ENCODE peak calls at places on chromosomes 16 and 17, in nine cellular contexts. U is pancreas; A is aorta; W is stomach; X is lower lobe of right lung; O is effector memory CD4-positive, alpha-beta T cell; H is prostate gland; I is CD8-positive, alpha-beta memory T cell; L is ascending aorta. J is an unnamed sample. For H3K9me3, the result is how much of the 10 kb centered on the place peaks cover.

GRCh38 chr17:18226284-18226945 is 980 bp downstream of the LLGL1 start:
- DNase-seq in I (no peak), X (no peak), A (peak), U (no peak), W (no peak), L (no peak), O (no peak), H (no peak), J (no peak)

GRCh38 chr17:38419508-38419981 is 8.7 kb upstream of the ARHGAP23 start:
- DNase-seq in L (no peak), A (no peak), I (no peak), H (no peak), W (no peak), X (no peak), O (no peak), U (no peak), J (no peak)

GRCh38 chr17:61621317-61621716 is 30.3 kb upstream of the NACA2 start:
- DNase-seq in O (no peak), I (no peak), W (no peak), A (no peak), X (no peak), H (no peak), L (no peak), U (no peak), J (no peak)

GRCh38 chr16:65600629-65601028 is 478.8 kb upstream of the CDH11 start:
- DNase-seq in X (no peak), L (no peak), U (no peak), H (no peak), A (no peak), O (no peak), W (no peak), I (no peak), J (no peak)

GRCh38 chr17:68355093-68355492 is 63.8 kb downstream of the ARSG start:
- DNase-seq in A (no peak), L (no peak), I (no peak), X (no peak), U (no peak), H (no peak), W (no peak), O (no peak), J (no peak)

GRCh38 chr17:50266384-50267073 is 7.7 kb upstream of the TMEM92 start:
- DNase-seq in L (no peak), H (peak), A (peak), I (no peak), W (peak), X (peak), O (no peak), U (peak), J (no peak)

GRCh38 chr17:61366715-61367413 is 32.8 kb upstream of the TBX2 start:
- DNase-seq in O (no peak), L (no peak), W (peak), A (no peak), H (no peak), X (no peak), U (no peak), I (no peak), J (no peak)

GRCh38 chr17:70278846-70279465 is 109.6 kb downstream of the KCNJ2 start:
- DNase-seq in O (no peak), W (no peak), U (no peak), X (no peak), I (no peak), L (no peak), A (no peak), H (no peak), J (no peak)

GRCh38 chr16:85514295-85514600 is 98.9 kb upstream of the GSE1 start:
- DNase-seq in H (no peak), O (no peak), L (no peak), X (peak), U (peak), W (no peak), I (no peak), A (peak), J (no peak)

GRCh38 chr17:64349949-64350348 is 40.7 kb downstream of the PECAM1 start:
- DNase-seq in X (no peak), H (no peak), W (no peak), L (no peak), A (no peak), O (no peak), U (no peak), I (no peak), J (no peak)

GRCh38 chr16:35185366-35186044 is 1726.1 kb downstream of the TP53TG3F start:
- DNase-seq in O (no peak), U (no peak), X (no peak), H (no peak), L (no peak), W (no peak), A (no peak), I (no peak), J (no peak)

GRCh38 chr16:35186045-35186759 is 1726.8 kb downstream of the TP53TG3F start:
- DNase-seq in U (no peak), H (no peak), O (no peak), A (no peak), L (no peak), W (no peak), I (no peak), X (peak), J (no peak)

GRCh38 chr16:35187665-35188225 is 1728.3 kb downstream of the TP53TG3F start:
- DNase-seq in W (no peak), L (no peak), A (no peak), U (no peak), H (no peak), O (no peak), X (no peak), I (no peak), J (no peak)

GRCh38 chr16:35184356-35184870 is 1725.0 kb downstream of the TP53TG3F start:
- DNase-seq in U (no peak), W (no peak), X (no peak), H (no peak), I (no peak), O (no peak), L (no peak), A (no peak), J (no peak)

GRCh38 chr16:35188288-35189155 is 1729.1 kb downstream of the TP53TG3F start:
- DNase-seq in H (no peak), A (no peak), L (no peak), W (no peak), I (no peak), X (peak), O (no peak), U (no peak), J (no peak)
- H3K9me3 ChIP-seq in H (under half), A (under half), L (under half), W (half or more), I (under half), X (under half), O (under half), U (under half), J (under half)

GRCh38 chr16:11481987-11482386 is 104.7 kb downstream of the LITAF start:
- DNase-seq in H (no peak), I (no peak), U (no peak), O (no peak), X (no peak), L (no peak), W (no peak), A (peak), J (no peak)

GRCh38 chr16:11484691-11485258 is 101.9 kb downstream of the LITAF start:
- DNase-seq in L (no peak), A (peak), W (no peak), X (no peak), O (no peak), H (no peak), I (no peak), U (no peak), J (no peak)

GRCh38 chr16:11485676-11486075 is 101.0 kb downstream of the LITAF start:
- DNase-seq in H (no peak), L (no peak), U (no peak), I (no peak), O (no peak), A (no peak), W (no peak), X (no peak), J (no peak)

GRCh38 chr16:11480634-11481033 is 106.1 kb downstream of the LITAF start:
- DNase-seq in U (no peak), O (no peak), H (no peak), I (no peak), A (no peak), X (no peak), W (no peak), L (no peak), J (no peak)

GRCh38 chr16:11482946-11483748 is 103.6 kb downstream of the LITAF start:
- DNase-seq in X (no peak), W (no peak), L (no peak), U (no peak), O (no peak), H (no peak), A (peak), I (no peak), J (no peak)
- H3K9me3 ChIP-seq in X (under half), W (under half), L (under half), U (under half), O (under half), H (under half), A (under half), I (under half), J (under half)

GRCh38 chr16:67110136-67110847 is 551 bp downstream of the PHAF1 start:
- DNase-seq in W (no peak), U (no peak), L (no peak), X (no peak), O (no peak), A (no peak), I (no peak), H (no peak), J (no peak)

GRCh38 chr16:67109407-67110135 is at the start of gene PHAF1:
- DNase-seq in H (peak), I (peak), A (peak), O (peak), L (peak), X (peak), U (peak), W (peak), J (peak)

GRCh38 chr16:67108489-67108888 is 1.3 kb upstream of the PHAF1 start:
- DNase-seq in O (no peak), U (no peak), L (no peak), I (no peak), W (no peak), H (no peak), A (no peak), X (no peak), J (no peak)

GRCh38 chr16:67111951-67112444 is 2.3 kb downstream of the PHAF1 start:
- DNase-seq in L (no peak), O (no peak), I (no peak), H (no peak), U (no peak), A (no peak), W (no peak), X (no peak), J (no peak)

DNA sequence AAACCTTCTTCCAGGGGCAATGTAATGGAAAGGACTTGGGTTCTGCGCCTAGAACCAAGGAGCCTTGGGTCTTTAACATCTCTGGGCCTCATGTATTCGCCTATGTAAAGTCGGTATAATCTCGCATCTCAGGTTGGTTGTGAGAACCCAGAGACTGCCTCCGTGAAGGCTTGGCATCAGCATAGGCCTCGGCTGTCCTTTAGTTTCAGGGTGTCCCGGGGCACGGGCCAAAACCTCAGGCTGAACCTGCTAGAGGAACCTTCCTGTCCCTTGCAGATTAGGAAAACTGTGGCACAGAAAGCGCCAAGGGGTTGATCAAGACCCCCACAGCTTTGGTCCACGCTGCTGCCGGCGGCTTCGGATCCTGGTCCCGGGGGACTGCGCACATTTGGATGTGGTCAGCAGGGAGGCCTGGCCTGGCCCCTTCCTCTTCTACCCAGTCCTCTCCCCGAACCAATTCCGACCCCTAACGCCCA is 772 bp upstream of the PHAF1 start:
- DNase-seq in X (no peak), U (no peak), H (peak), W (no peak), A (no peak), L (no peak), I (no peak), O (no peak), J (no peak)
- H3K9me3 ChIP-seq in X (under half), U (under half), H (under half), W (under half), A (under half), L (under half), I (under half), O (under half), J (under half)

GRCh38 chr16:87080571-87081167 is 236.5 kb downstream of the C16orf95 start:
- DNase-seq in H (no peak), O (no peak), L (no peak), W (no peak), X (no peak), I (no peak), U (no peak), A (no peak), J (no peak)
- H3K9me3 ChIP-seq in H (under half), O (under half), L (under half), W (under half), X (under half), I (under half), U (under half), A (under half), J (under half)

GRCh38 chr17:22461460-22462145 is 769.3 kb downstream of the KCNJ18 start:
- DNase-seq in O (no peak), L (no peak), W (no peak), X (no peak), U (no peak), A (no peak), H (no peak), I (no peak), J (no peak)

GRCh38 chr17:22460461-22461063 is 768.2 kb downstream of the KCNJ18 start:
- DNase-seq in W (no peak), L (no peak), U (no peak), X (no peak), I (no peak), O (no peak), H (no peak), A (no peak), J (no peak)

GRCh38 chr17:22464041-22464440 is 771.7 kb downstream of the KCNJ18 start:
- DNase-seq in L (no peak), A (no peak), W (no peak), X (no peak), U (no peak), O (no peak), I (no peak), H (no peak), J (no peak)

GRCh38 chr17:22463110-22463850 is 771.0 kb downstream of the KCNJ18 start:
- DNase-seq in O (no peak), A (no peak), W (no peak), I (no peak), X (no peak), H (no peak), U (no peak), L (no peak), J (no peak)

GRCh38 chr17:22462461-22462860 is 770.1 kb downstream of the KCNJ18 start:
- DNase-seq in H (no peak), U (no peak), L (no peak), I (no peak), A (no peak), W (no peak), X (no peak), O (no peak), J (no peak)
- H3K9me3 ChIP-seq in H (under half), U (under half), L (under half), I (under half), A (under half), W (under half), X (under half), O (under half), J (under half)

J was measured in T-helper 17 cell.